ENCODE peak calls at places on chromosomes 4 and X, in six cellular contexts. One of them, this sample, is unnamed. For H3K9me3, H3K4me1 and H3K27me3, the result is how much of the 10 kb centered on the place peaks cover.

GRCh38 chr4:94419956-94420355 is 31.8 kb upstream of the PDLIM5 start:
- DNase-seq in uterus: no peak
- DNase-seq in H9: no peak
- DNase-seq in effector memory CD4-positive, alpha-beta T cell: no peak
- DNase-seq in testis: no peak
- DNase-seq in CD4-positive, alpha-beta memory T cell: no peak
- DNase-seq in this sample: no peak

GRCh38 chr4:144646523-144647094 is 653 bp downstream of the HHIP start:
- DNase-seq in uterus: no peak
- DNase-seq in H9: peak
- DNase-seq in effector memory CD4-positive, alpha-beta T cell: no peak
- DNase-seq in testis: peak
- DNase-seq in CD4-positive, alpha-beta memory T cell: no peak
- DNase-seq in this sample: no peak

GRCh38 chrX:93594780-93595179 is 78.6 kb downstream of the NAP1L3 start:
- DNase-seq in uterus: no peak
- DNase-seq in H9: no peak
- DNase-seq in effector memory CD4-positive, alpha-beta T cell: no peak
- DNase-seq in testis: peak
- DNase-seq in CD4-positive, alpha-beta memory T cell: no peak
- DNase-seq in this sample: no peak

GRCh38 chr4:73843369-73843768 is 6.9 kb downstream of the CXCL6 start:
- DNase-seq in uterus: no peak
- DNase-seq in H9: no peak
- DNase-seq in effector memory CD4-positive, alpha-beta T cell: no peak
- DNase-seq in testis: no peak
- DNase-seq in CD4-positive, alpha-beta memory T cell: no peak
- DNase-seq in this sample: no peak

GRCh38 chrX:1679238-1679637 is 64.4 kb downstream of the ASMT start:
- DNase-seq in uterus: no peak
- DNase-seq in H9: no peak
- DNase-seq in effector memory CD4-positive, alpha-beta T cell: no peak
- DNase-seq in testis: no peak
- DNase-seq in CD4-positive, alpha-beta memory T cell: peak
- DNase-seq in this sample: no peak

GRCh38 chr4:1746919-1747602 is 25.7 kb downstream of the TACC3 start:
- DNase-seq in uterus: no peak
- DNase-seq in H9: no peak
- DNase-seq in effector memory CD4-positive, alpha-beta T cell: no peak
- DNase-seq in testis: peak
- DNase-seq in CD4-positive, alpha-beta memory T cell: no peak
- DNase-seq in this sample: no peak

GRCh38 chr4:123159479-123159878 is 237.1 kb upstream of the NUDT6 start:
- DNase-seq in uterus: no peak
- DNase-seq in H9: peak
- DNase-seq in effector memory CD4-positive, alpha-beta T cell: no peak
- DNase-seq in testis: no peak
- DNase-seq in CD4-positive, alpha-beta memory T cell: no peak
- DNase-seq in this sample: no peak

GRCh38 chr4:93396274-93396673 is 432.3 kb upstream of the ATOH1 start:
- DNase-seq in uterus: no peak
- DNase-seq in H9: no peak
- DNase-seq in effector memory CD4-positive, alpha-beta T cell: no peak
- DNase-seq in testis: no peak
- DNase-seq in CD4-positive, alpha-beta memory T cell: no peak
- DNase-seq in this sample: no peak

GRCh38 chr4:158443731-158444130 is 78.0 kb upstream of the RXFP1 start:
- DNase-seq in uterus: no peak
- DNase-seq in H9: no peak
- DNase-seq in effector memory CD4-positive, alpha-beta T cell: no peak
- DNase-seq in testis: no peak
- DNase-seq in CD4-positive, alpha-beta memory T cell: no peak
- DNase-seq in this sample: no peak

GRCh38 chrX:108018659-108019381 is 26.0 kb upstream of the VSIG1 start:
- DNase-seq in uterus: no peak
- DNase-seq in H9: no peak
- DNase-seq in effector memory CD4-positive, alpha-beta T cell: peak
- DNase-seq in testis: no peak
- DNase-seq in CD4-positive, alpha-beta memory T cell: peak
- DNase-seq in this sample: no peak

GRCh38 chr4:8906991-8907595 is 35.5 kb upstream of the HMX1 start:
- DNase-seq in uterus: peak
- DNase-seq in H9: peak
- DNase-seq in effector memory CD4-positive, alpha-beta T cell: no peak
- DNase-seq in testis: no peak
- DNase-seq in CD4-positive, alpha-beta memory T cell: no peak
- DNase-seq in this sample: no peak

GRCh38 chr4:187158003-187158402 is 434.3 kb upstream of the FAT1 start:
- DNase-seq in uterus: no peak
- DNase-seq in H9: no peak
- DNase-seq in effector memory CD4-positive, alpha-beta T cell: no peak
- DNase-seq in testis: peak
- DNase-seq in CD4-positive, alpha-beta memory T cell: no peak
- DNase-seq in this sample: no peak

GRCh38 chrX:109839694-109840358 is 106.8 kb upstream of the ACSL4 start:
- DNase-seq in uterus: no peak
- DNase-seq in H9: peak
- DNase-seq in effector memory CD4-positive, alpha-beta T cell: no peak
- DNase-seq in testis: no peak
- DNase-seq in CD4-positive, alpha-beta memory T cell: no peak
- DNase-seq in this sample: no peak

GRCh38 chr4:159047478-159048165 is 55.3 kb upstream of the RAPGEF2 start:
- DNase-seq in uterus: no peak
- DNase-seq in H9: no peak
- DNase-seq in effector memory CD4-positive, alpha-beta T cell: no peak
- DNase-seq in testis: no peak
- DNase-seq in CD4-positive, alpha-beta memory T cell: no peak
- DNase-seq in this sample: no peak

GRCh38 chr4:15676899-15677298 is 4.7 kb upstream of the FAM200B start:
- DNase-seq in uterus: no peak
- DNase-seq in H9: no peak
- DNase-seq in effector memory CD4-positive, alpha-beta T cell: no peak
- DNase-seq in testis: no peak
- DNase-seq in CD4-positive, alpha-beta memory T cell: no peak
- DNase-seq in this sample: no peak

GRCh38 chr4:110475881-110476818 is at the start of gene ENPEP:
- DNase-seq in uterus: peak
- DNase-seq in H9: peak
- DNase-seq in effector memory CD4-positive, alpha-beta T cell: no peak
- DNase-seq in testis: no peak
- DNase-seq in CD4-positive, alpha-beta memory T cell: no peak
- DNase-seq in this sample: peak

GRCh38 chrX:40821780-40822179 is 86.4 kb upstream of the MED14 start:
- DNase-seq in uterus: no peak
- DNase-seq in H9: no peak
- DNase-seq in effector memory CD4-positive, alpha-beta T cell: no peak
- DNase-seq in testis: no peak
- DNase-seq in CD4-positive, alpha-beta memory T cell: no peak
- DNase-seq in this sample: no peak
- H3K9me3 ChIP-seq in uterus: under half
- H3K9me3 ChIP-seq in H9: under half
- H3K9me3 ChIP-seq in effector memory CD4-positive, alpha-beta T cell: under half
- H3K9me3 ChIP-seq in testis: under half
- H3K9me3 ChIP-seq in CD4-positive, alpha-beta memory T cell: under half
- H3K9me3 ChIP-seq in this sample: under half

GRCh38 chr4:56689231-56689630 is 8.1 kb upstream of the HOPX start:
- DNase-seq in uterus: no peak
- DNase-seq in H9: no peak
- DNase-seq in effector memory CD4-positive, alpha-beta T cell: no peak
- DNase-seq in testis: no peak
- DNase-seq in CD4-positive, alpha-beta memory T cell: no peak
- DNase-seq in this sample: no peak
- H3K4me1 ChIP-seq in uterus: under half
- H3K4me1 ChIP-seq in H9: under half
- H3K4me1 ChIP-seq in effector memory CD4-positive, alpha-beta T cell: under half
- H3K4me1 ChIP-seq in testis: under half
- H3K4me1 ChIP-seq in CD4-positive, alpha-beta memory T cell: under half
- H3K4me1 ChIP-seq in this sample: under half

DNA sequence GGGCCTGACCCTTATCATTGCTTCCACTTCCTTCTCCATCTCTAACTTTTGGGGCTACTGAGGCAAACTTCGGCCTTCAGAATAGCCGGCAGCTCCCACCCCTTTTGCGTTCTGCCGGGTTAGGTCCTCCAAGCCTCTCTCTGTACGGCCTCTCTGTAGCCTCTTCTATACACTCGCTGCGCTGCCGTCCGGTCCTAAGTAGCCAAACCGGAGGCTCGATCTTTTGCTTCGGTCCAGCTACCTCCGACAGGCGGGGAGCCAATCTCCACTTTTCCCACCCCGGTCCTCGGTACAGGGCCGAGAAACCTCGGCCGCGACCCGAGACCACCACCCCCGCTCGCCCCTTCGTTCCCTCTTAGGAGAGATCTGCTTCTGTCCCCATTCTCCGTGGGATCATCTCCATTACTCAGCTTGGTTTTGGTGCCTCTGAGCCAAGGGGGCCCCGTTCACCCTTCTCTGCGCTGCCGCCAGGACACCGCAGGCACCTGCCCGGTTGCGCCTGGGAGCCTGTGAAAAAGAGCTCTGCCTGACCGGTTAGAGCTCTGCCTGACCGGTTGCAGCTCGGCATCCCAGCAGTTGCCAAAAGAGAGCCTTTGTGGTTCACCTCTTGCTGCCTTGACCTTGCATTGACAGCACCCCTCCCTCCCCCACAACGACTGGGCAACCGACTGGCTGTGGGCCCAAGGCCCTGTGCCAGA is 1.0 kb upstream of the HTR2C start:
- DNase-seq in uterus: no peak
- DNase-seq in H9: peak
- DNase-seq in effector memory CD4-positive, alpha-beta T cell: no peak
- DNase-seq in testis: no peak
- DNase-seq in CD4-positive, alpha-beta memory T cell: no peak
- DNase-seq in this sample: no peak
- H3K27me3 ChIP-seq in uterus: under half
- H3K27me3 ChIP-seq in H9: under half
- H3K27me3 ChIP-seq in effector memory CD4-positive, alpha-beta T cell: under half
- H3K27me3 ChIP-seq in testis: under half
- H3K27me3 ChIP-seq in CD4-positive, alpha-beta memory T cell: under half
- H3K27me3 ChIP-seq in this sample: under half

GRCh38 chr4:6824071-6824470 is 41.5 kb downstream of the KIAA0232 start:
- DNase-seq in uterus: no peak
- DNase-seq in H9: no peak
- DNase-seq in effector memory CD4-positive, alpha-beta T cell: no peak
- DNase-seq in testis: no peak
- DNase-seq in CD4-positive, alpha-beta memory T cell: no peak
- DNase-seq in this sample: no peak

GRCh38 chr4:6820695-6821094 is 38.2 kb downstream of the KIAA0232 start:
- DNase-seq in uterus: no peak
- DNase-seq in H9: no peak
- DNase-seq in effector memory CD4-positive, alpha-beta T cell: no peak
- DNase-seq in testis: no peak
- DNase-seq in CD4-positive, alpha-beta memory T cell: no peak
- DNase-seq in this sample: no peak

GRCh38 chr4:6815029-6815836 is 32.7 kb downstream of the KIAA0232 start:
- DNase-seq in uterus: no peak
- DNase-seq in H9: no peak
- DNase-seq in effector memory CD4-positive, alpha-beta T cell: no peak
- DNase-seq in testis: no peak
- DNase-seq in CD4-positive, alpha-beta memory T cell: no peak
- DNase-seq in this sample: no peak

GRCh38 chr4:6813725-6814124 is 31.2 kb downstream of the KIAA0232 start:
- DNase-seq in uterus: no peak
- DNase-seq in H9: no peak
- DNase-seq in effector memory CD4-positive, alpha-beta T cell: no peak
- DNase-seq in testis: no peak
- DNase-seq in CD4-positive, alpha-beta memory T cell: no peak
- DNase-seq in this sample: no peak

DNA sequence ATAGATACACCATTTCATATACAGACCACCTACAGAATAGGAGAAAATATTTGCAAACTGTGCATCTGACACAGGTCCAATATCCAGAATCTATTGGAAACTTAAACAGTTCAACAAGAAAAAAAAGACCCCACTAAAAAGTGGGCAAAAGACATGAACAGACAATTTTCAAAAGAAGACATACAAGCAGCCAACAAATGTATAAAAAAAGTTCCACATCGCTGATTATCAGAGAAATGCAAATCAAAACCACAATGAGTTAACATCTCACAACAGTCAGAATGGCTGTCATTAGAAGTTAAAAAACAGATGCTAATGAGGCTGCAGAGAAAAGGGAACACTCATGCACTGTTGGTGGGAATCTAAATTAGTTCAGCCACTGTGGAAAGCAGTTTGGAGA is 36.8 kb downstream of the KIAA0232 start:
- DNase-seq in uterus: no peak
- DNase-seq in H9: no peak
- DNase-seq in effector memory CD4-positive, alpha-beta T cell: no peak
- DNase-seq in testis: no peak
- DNase-seq in CD4-positive, alpha-beta memory T cell: no peak
- DNase-seq in this sample: no peak
- H3K9me3 ChIP-seq in uterus: under half
- H3K9me3 ChIP-seq in H9: under half
- H3K9me3 ChIP-seq in effector memory CD4-positive, alpha-beta T cell: under half
- H3K9me3 ChIP-seq in testis: under half
- H3K9me3 ChIP-seq in CD4-positive, alpha-beta memory T cell: under half
- H3K9me3 ChIP-seq in this sample: under half

GRCh38 chrX:49193542-49193964 is 6.4 kb downstream of the SYP start:
- DNase-seq in uterus: no peak
- DNase-seq in H9: no peak
- DNase-seq in effector memory CD4-positive, alpha-beta T cell: no peak
- DNase-seq in testis: no peak
- DNase-seq in CD4-positive, alpha-beta memory T cell: no peak
- DNase-seq in this sample: no peak

GRCh38 chrX:49199906-49200771 is at the start of gene SYP:
- DNase-seq in uterus: peak
- DNase-seq in H9: peak
- DNase-seq in effector memory CD4-positive, alpha-beta T cell: peak
- DNase-seq in testis: peak
- DNase-seq in CD4-positive, alpha-beta memory T cell: peak
- DNase-seq in this sample: peak

GRCh38 chrX:49199315-49199595 is 738 bp downstream of the SYP start:
- DNase-seq in uterus: no peak
- DNase-seq in H9: no peak
- DNase-seq in effector memory CD4-positive, alpha-beta T cell: no peak
- DNase-seq in testis: no peak
- DNase-seq in CD4-positive, alpha-beta memory T cell: no peak
- DNase-seq in this sample: no peak

GRCh38 chrX:49198540-49199314 is 1.3 kb downstream of the SYP start:
- DNase-seq in uterus: no peak
- DNase-seq in H9: no peak
- DNase-seq in effector memory CD4-positive, alpha-beta T cell: no peak
- DNase-seq in testis: no peak
- DNase-seq in CD4-positive, alpha-beta memory T cell: no peak
- DNase-seq in this sample: no peak

GRCh38 chrX:49197543-49198087 is 2.4 kb downstream of the SYP start:
- DNase-seq in uterus: no peak
- DNase-seq in H9: no peak
- DNase-seq in effector memory CD4-positive, alpha-beta T cell: no peak
- DNase-seq in testis: no peak
- DNase-seq in CD4-positive, alpha-beta memory T cell: no peak
- DNase-seq in this sample: no peak
- H3K4me1 ChIP-seq in uterus: under half
- H3K4me1 ChIP-seq in H9: under half
- H3K4me1 ChIP-seq in effector memory CD4-positive, alpha-beta T cell: under half
- H3K4me1 ChIP-seq in testis: under half
- H3K4me1 ChIP-seq in CD4-positive, alpha-beta memory T cell: under half
- H3K4me1 ChIP-seq in this sample: under half

DNA sequence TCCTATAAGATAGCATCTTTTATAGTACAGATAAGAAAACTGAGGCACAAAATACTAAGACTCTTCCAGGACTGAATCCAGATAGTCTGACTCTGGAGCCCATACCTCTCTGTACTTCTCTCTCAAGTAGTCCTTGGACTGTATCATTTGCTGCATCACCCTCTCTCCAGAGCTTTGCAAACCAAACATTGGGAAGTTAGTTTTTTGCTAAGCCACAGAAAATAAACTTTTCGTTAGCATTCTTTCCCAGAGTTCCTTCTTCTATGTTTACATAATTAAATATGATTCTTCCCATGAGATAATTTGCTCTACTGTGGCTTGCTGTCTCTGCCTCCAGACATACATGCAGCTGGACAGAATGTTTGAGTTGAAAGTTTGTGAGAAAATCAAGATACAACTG is 22.0 kb downstream of the PPEF2 start:
- DNase-seq in uterus: no peak
- DNase-seq in H9: no peak
- DNase-seq in effector memory CD4-positive, alpha-beta T cell: no peak
- DNase-seq in testis: no peak
- DNase-seq in CD4-positive, alpha-beta memory T cell: no peak
- DNase-seq in this sample: no peak
- H3K27me3 ChIP-seq in uterus: under half
- H3K27me3 ChIP-seq in H9: under half
- H3K27me3 ChIP-seq in effector memory CD4-positive, alpha-beta T cell: under half
- H3K27me3 ChIP-seq in testis: under half
- H3K27me3 ChIP-seq in CD4-positive, alpha-beta memory T cell: under half
- H3K27me3 ChIP-seq in this sample: under half